ENCODE peak calls at places on chromosomes 13 and 19, in six cellular contexts. One of them, this sample, is unnamed.

GRCh38 chr19:2252481-2253105 is 3.5 kb downstream of the AMH start:
- DNase-seq in cardiac fibroblast: no peak
- DNase-seq in AG10803: no peak
- DNase-seq in GM12878: no peak
- DNase-seq in breast epithelium: no peak
- DNase-seq in Peyer's patch: no peak
- DNase-seq in this sample: no peak

GRCh38 chr19:58326501-58326913 is 287 bp upstream of the ZSCAN22 start:
- DNase-seq in GM12878: no peak
- DNase-seq in cardiac fibroblast: no peak
- DNase-seq in breast epithelium: no peak
- DNase-seq in Peyer's patch: no peak
- DNase-seq in AG10803: no peak
- DNase-seq in this sample: no peak

GRCh38 chr19:2841858-2842574 is 741 bp downstream of the ZNF555 start:
- DNase-seq in Peyer's patch: no peak
- DNase-seq in cardiac fibroblast: no peak
- DNase-seq in AG10803: no peak
- DNase-seq in breast epithelium: no peak
- DNase-seq in GM12878: no peak
- DNase-seq in this sample: no peak

GRCh38 chr13:37175996-37176395 is 70.5 kb upstream of the CSNK1A1L start:
- DNase-seq in AG10803: peak
- DNase-seq in Peyer's patch: no peak
- DNase-seq in breast epithelium: no peak
- DNase-seq in GM12878: no peak
- DNase-seq in cardiac fibroblast: peak
- DNase-seq in this sample: peak

GRCh38 chr13:98468929-98469328 is 108.0 kb downstream of the STK24 start:
- DNase-seq in AG10803: no peak
- DNase-seq in Peyer's patch: no peak
- DNase-seq in cardiac fibroblast: no peak
- DNase-seq in breast epithelium: no peak
- DNase-seq in GM12878: no peak
- DNase-seq in this sample: no peak

GRCh38 chr13:78589206-78589605 is 14.1 kb downstream of the POU4F1 start:
- DNase-seq in GM12878: no peak
- DNase-seq in AG10803: no peak
- DNase-seq in cardiac fibroblast: no peak
- DNase-seq in breast epithelium: no peak
- DNase-seq in Peyer's patch: no peak
- DNase-seq in this sample: peak

GRCh38 chr13:26132756-26133155 is 80.9 kb upstream of the SHISA2 start:
- DNase-seq in AG10803: peak
- DNase-seq in cardiac fibroblast: peak
- DNase-seq in breast epithelium: no peak
- DNase-seq in GM12878: no peak
- DNase-seq in Peyer's patch: no peak
- DNase-seq in this sample: peak

GRCh38 chr13:32537580-32538233 is 888 bp downstream of the N4BP2L2 start:
- DNase-seq in breast epithelium: no peak
- DNase-seq in cardiac fibroblast: peak
- DNase-seq in Peyer's patch: peak
- DNase-seq in GM12878: no peak
- DNase-seq in AG10803: peak
- DNase-seq in this sample: peak

GRCh38 chr13:98657506-98658085 is 80.7 kb upstream of the STK24 start:
- DNase-seq in GM12878: no peak
- DNase-seq in breast epithelium: no peak
- DNase-seq in cardiac fibroblast: no peak
- DNase-seq in Peyer's patch: no peak
- DNase-seq in AG10803: peak
- DNase-seq in this sample: no peak

GRCh38 chr13:77114271-77114670 is 87.3 kb upstream of the FBXL3 start:
- DNase-seq in Peyer's patch: no peak
- DNase-seq in breast epithelium: no peak
- DNase-seq in GM12878: no peak
- DNase-seq in cardiac fibroblast: peak
- DNase-seq in AG10803: no peak
- DNase-seq in this sample: no peak

GRCh38 chr19:51501594-51502263 is at the start of gene SIGLEC12:
- DNase-seq in Peyer's patch: no peak
- DNase-seq in breast epithelium: no peak
- DNase-seq in AG10803: no peak
- DNase-seq in GM12878: no peak
- DNase-seq in cardiac fibroblast: no peak
- DNase-seq in this sample: no peak

GRCh38 chr19:44588753-44589112 is 24.6 kb upstream of the IGSF23 start:
- DNase-seq in GM12878: no peak
- DNase-seq in Peyer's patch: no peak
- DNase-seq in breast epithelium: no peak
- DNase-seq in AG10803: no peak
- DNase-seq in cardiac fibroblast: no peak
- DNase-seq in this sample: no peak

GRCh38 chr13:106187092-106187491 is 348.4 kb downstream of the EFNB2 start:
- DNase-seq in breast epithelium: no peak
- DNase-seq in GM12878: no peak
- DNase-seq in Peyer's patch: no peak
- DNase-seq in AG10803: no peak
- DNase-seq in cardiac fibroblast: peak
- DNase-seq in this sample: no peak
- TF ChIP-seq CTCF in breast epithelium: no peak
- TF ChIP-seq CTCF in GM12878: no peak
- TF ChIP-seq CTCF in Peyer's patch: no peak
- TF ChIP-seq CTCF in AG10803: no peak
- TF ChIP-seq CTCF in cardiac fibroblast: no peak
- TF ChIP-seq CTCF in this sample: no peak

DNA sequence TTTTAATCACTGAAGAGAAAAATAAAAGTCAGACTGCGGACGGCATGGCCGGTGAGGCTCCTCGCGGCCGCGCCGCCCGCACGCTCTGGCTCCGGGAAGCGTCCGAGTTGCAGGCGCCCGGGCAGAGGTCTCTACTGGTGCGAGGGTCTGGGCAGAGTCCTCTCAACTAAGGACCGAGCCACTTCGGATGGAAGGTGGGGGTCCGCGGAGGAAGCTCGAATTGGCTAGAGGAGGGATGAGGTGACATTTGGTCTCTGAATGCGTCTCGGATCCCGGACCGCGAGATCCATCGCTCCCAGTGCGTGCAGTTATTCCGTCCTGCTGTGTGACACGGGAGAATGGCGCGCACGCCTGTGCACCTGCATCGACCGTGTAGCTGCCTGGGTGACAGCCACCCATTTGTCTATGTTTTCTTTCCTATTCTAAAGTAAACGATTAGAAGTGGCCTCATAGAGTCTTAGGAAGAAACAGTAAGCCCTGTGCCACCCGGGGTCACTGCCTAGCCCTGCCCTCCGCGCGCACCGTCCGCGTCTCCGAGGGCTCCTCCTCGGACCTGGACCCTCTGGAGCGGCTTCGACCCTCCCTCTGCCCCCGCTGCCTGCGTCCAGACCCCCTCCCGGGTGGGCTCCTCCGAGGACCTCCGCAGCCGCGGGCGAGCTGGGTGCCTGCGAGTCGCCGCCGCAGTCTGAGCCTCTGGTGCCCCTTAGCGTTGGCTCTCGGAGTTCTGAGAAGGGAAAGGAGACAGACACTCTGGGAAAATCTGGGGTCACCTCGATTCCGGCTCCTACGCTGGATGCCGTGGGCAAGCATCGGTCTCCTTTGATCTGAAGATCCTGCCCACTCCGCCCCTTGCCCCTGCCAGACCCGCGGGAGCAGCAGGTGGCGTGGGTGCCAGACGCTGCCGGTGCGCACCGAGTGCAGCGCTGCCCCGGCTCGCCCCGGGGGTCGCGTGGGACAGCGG is 347.4 kb downstream of the LIG4 start:
- DNase-seq in AG10803: no peak
- DNase-seq in cardiac fibroblast: peak
- DNase-seq in Peyer's patch: no peak
- DNase-seq in breast epithelium: no peak
- DNase-seq in GM12878: no peak
- DNase-seq in this sample: peak
- H3K4me3 ChIP-seq in AG10803: peak
- H3K4me3 ChIP-seq in cardiac fibroblast: peak
- H3K4me3 ChIP-seq in Peyer's patch: no peak
- H3K4me3 ChIP-seq in breast epithelium: peak
- H3K4me3 ChIP-seq in GM12878: no peak
- H3K4me3 ChIP-seq in this sample: peak

GRCh38 chr19:4647676-4648644 is 8.6 kb downstream of the TNFAIP8L1 start:
- DNase-seq in breast epithelium: no peak
- DNase-seq in Peyer's patch: no peak
- DNase-seq in cardiac fibroblast: peak
- DNase-seq in AG10803: no peak
- DNase-seq in GM12878: no peak
- DNase-seq in this sample: peak
- TF ChIP-seq CTCF in breast epithelium: no peak
- TF ChIP-seq CTCF in Peyer's patch: no peak
- TF ChIP-seq CTCF in cardiac fibroblast: peak
- TF ChIP-seq CTCF in AG10803: no peak
- TF ChIP-seq CTCF in GM12878: peak
- TF ChIP-seq CTCF in this sample: peak

GRCh38 chr13:63075126-63075525 is 1659.5 kb upstream of the PCDH20 start:
- DNase-seq in AG10803: no peak
- DNase-seq in cardiac fibroblast: no peak
- DNase-seq in breast epithelium: no peak
- DNase-seq in Peyer's patch: no peak
- DNase-seq in GM12878: no peak
- DNase-seq in this sample: no peak
- H3K4me3 ChIP-seq in AG10803: no peak
- H3K4me3 ChIP-seq in cardiac fibroblast: no peak
- H3K4me3 ChIP-seq in breast epithelium: no peak
- H3K4me3 ChIP-seq in Peyer's patch: no peak
- H3K4me3 ChIP-seq in GM12878: no peak
- H3K4me3 ChIP-seq in this sample: no peak

GRCh38 chr19:33310606-33311325 is 8.4 kb upstream of the CEBPA start:
- DNase-seq in AG10803: no peak
- DNase-seq in Peyer's patch: peak
- DNase-seq in breast epithelium: no peak
- DNase-seq in cardiac fibroblast: no peak
- DNase-seq in GM12878: no peak
- DNase-seq in this sample: no peak
- TF ChIP-seq CTCF in AG10803: no peak
- TF ChIP-seq CTCF in Peyer's patch: no peak
- TF ChIP-seq CTCF in breast epithelium: no peak
- TF ChIP-seq CTCF in cardiac fibroblast: no peak
- TF ChIP-seq CTCF in GM12878: no peak
- TF ChIP-seq CTCF in this sample: no peak

GRCh38 chr19:38556521-38557174 is 61.1 kb downstream of the MAP4K1 start:
- DNase-seq in Peyer's patch: no peak
- DNase-seq in breast epithelium: no peak
- DNase-seq in cardiac fibroblast: no peak
- DNase-seq in AG10803: peak
- DNase-seq in GM12878: peak
- DNase-seq in this sample: peak

GRCh38 chr19:38554676-38555141 is 63.0 kb downstream of the MAP4K1 start:
- DNase-seq in AG10803: no peak
- DNase-seq in GM12878: peak
- DNase-seq in Peyer's patch: no peak
- DNase-seq in cardiac fibroblast: no peak
- DNase-seq in breast epithelium: no peak
- DNase-seq in this sample: no peak

GRCh38 chr19:38559428-38560401 is 58.0 kb downstream of the MAP4K1 start:
- DNase-seq in breast epithelium: no peak
- DNase-seq in AG10803: peak
- DNase-seq in Peyer's patch: no peak
- DNase-seq in GM12878: peak
- DNase-seq in cardiac fibroblast: peak
- DNase-seq in this sample: no peak

GRCh38 chr19:38555200-38555599 is 62.6 kb downstream of the MAP4K1 start:
- DNase-seq in breast epithelium: no peak
- DNase-seq in AG10803: no peak
- DNase-seq in Peyer's patch: no peak
- DNase-seq in cardiac fibroblast: no peak
- DNase-seq in GM12878: no peak
- DNase-seq in this sample: no peak

DNA sequence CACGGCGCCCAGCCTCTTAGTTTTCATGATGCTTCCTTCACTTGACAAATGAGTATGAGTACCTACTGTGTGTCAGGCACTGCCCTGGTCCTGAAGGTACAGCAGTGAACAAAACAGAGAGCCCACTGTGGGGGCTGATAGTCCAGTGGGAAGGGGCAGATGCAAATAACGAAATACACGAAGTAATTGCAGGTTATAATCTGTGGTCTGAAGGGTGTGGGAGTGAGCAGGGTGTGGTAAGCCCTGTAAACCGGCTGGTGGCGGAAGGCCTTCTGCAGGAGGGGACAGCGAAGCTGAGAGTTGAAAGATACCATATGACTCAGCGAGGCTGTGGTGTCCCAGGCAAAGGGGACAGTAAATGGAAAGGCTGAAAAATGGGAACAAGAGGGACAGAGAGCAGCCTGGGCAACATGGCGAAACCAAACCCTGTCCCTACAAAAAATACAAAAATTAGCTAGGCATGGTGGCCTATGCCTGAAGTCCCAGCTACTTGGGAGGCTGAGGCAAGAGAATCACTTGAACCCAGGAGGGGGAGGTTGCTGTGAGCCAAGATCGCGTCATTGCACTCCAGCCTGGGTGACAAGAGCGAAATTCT is 60.5 kb downstream of the MAP4K1 start:
- DNase-seq in Peyer's patch: no peak
- DNase-seq in GM12878: peak
- DNase-seq in cardiac fibroblast: no peak
- DNase-seq in breast epithelium: no peak
- DNase-seq in AG10803: no peak
- DNase-seq in this sample: no peak
- H3K4me3 ChIP-seq in Peyer's patch: no peak
- H3K4me3 ChIP-seq in GM12878: peak
- H3K4me3 ChIP-seq in cardiac fibroblast: no peak
- H3K4me3 ChIP-seq in breast epithelium: no peak
- H3K4me3 ChIP-seq in AG10803: no peak
- H3K4me3 ChIP-seq in this sample: no peak

GRCh38 chr13:97341135-97341534 is 92.8 kb upstream of the RAP2A start:
- DNase-seq in GM12878: no peak
- DNase-seq in Peyer's patch: no peak
- DNase-seq in breast epithelium: no peak
- DNase-seq in cardiac fibroblast: no peak
- DNase-seq in AG10803: no peak
- DNase-seq in this sample: no peak
- TF ChIP-seq CTCF in GM12878: no peak
- TF ChIP-seq CTCF in Peyer's patch: no peak
- TF ChIP-seq CTCF in breast epithelium: no peak
- TF ChIP-seq CTCF in cardiac fibroblast: no peak
- TF ChIP-seq CTCF in AG10803: no peak
- TF ChIP-seq CTCF in this sample: no peak

This sample was measured in fibroblast of pulmonary artery.